ENCODE peak calls at places on chromosomes 3 and 15, in four cellular contexts. A is GM06990, T is cardiac fibroblast, Z is kidney epithelial cell. D is an unnamed sample.

GRCh38 chr3:108862865-108863798 is 40.5 kb downstream of the TRAT1 start:
- DNase-seq in T (peak), Z (peak), A (no peak), D (no peak)

GRCh38 chr3:111621535-111621934 is 26.4 kb upstream of the ZBED2 start:
- DNase-seq in T (no peak), A (no peak), Z (no peak), D (no peak)

GRCh38 chr3:47603332-47603731 is 24.7 kb upstream of the CSPG5 start:
- DNase-seq in A (no peak), T (no peak), Z (no peak), D (no peak)

GRCh38 chr3:15923640-15924405 is 126.0 kb upstream of the ANKRD28 start:
- DNase-seq in T (no peak), Z (no peak), A (no peak), D (no peak)

GRCh38 chr15:49606594-49606993 is 14.0 kb downstream of the FAM227B start:
- DNase-seq in T (no peak), Z (no peak), A (no peak), D (no peak)

GRCh38 chr3:73623996-73624362 is 762 bp downstream of the PDZRN3 start:
- DNase-seq in Z (no peak), A (no peak), T (peak), D (no peak)

GRCh38 chr3:33211444-33211843 is 7.2 kb downstream of the SUSD5 start:
- DNase-seq in T (peak), A (no peak), Z (peak), D (peak)

GRCh38 chr3:58833501-58833900 is 166.9 kb upstream of the FAM3D start:
- DNase-seq in T (peak), A (no peak), Z (no peak), D (no peak)

GRCh38 chr3:151423091-151423490 is 37.8 kb downstream of the IGSF10 start:
- DNase-seq in A (no peak), T (no peak), Z (no peak), D (no peak)

GRCh38 chr15:65095747-65096104 is 19.2 kb downstream of the KBTBD13 start:
- DNase-seq in A (no peak), Z (no peak), T (no peak), D (no peak)

GRCh38 chr15:60006203-60006782 is 2.2 kb downstream of the FOXB1 start:
- DNase-seq in Z (no peak), T (peak), A (no peak), D (no peak)

GRCh38 chr3:136811701-136812100 is 7.2 kb upstream of the SLC35G2 start:
- DNase-seq in A (no peak), T (no peak), Z (no peak), D (no peak)

GRCh38 chr3:138950701-138951100 is 3.7 kb downstream of the FOXL2NB start:
- DNase-seq in Z (no peak), A (no peak), T (no peak), D (no peak)

GRCh38 chr3:36244728-36245127 is 135.6 kb upstream of the STAC start:
- DNase-seq in A (no peak), Z (peak), T (no peak), D (peak)

GRCh38 chr3:26484140-26484539 is 138.4 kb upstream of the LRRC3B start:
- DNase-seq in T (no peak), Z (no peak), A (no peak), D (no peak)

GRCh38 chr3:132432639-132433038 is 15.3 kb downstream of the DNAJC13 start:
- DNase-seq in A (no peak), Z (peak), T (peak), D (no peak)

GRCh38 chr3:72520690-72521308 is 327.4 kb downstream of the SHQ1 start:
- DNase-seq in T (no peak), Z (peak), A (peak), D (no peak)

GRCh38 chr3:134769469-134769868 is 25.6 kb upstream of the EPHB1 start:
- DNase-seq in T (no peak), A (no peak), Z (no peak), D (no peak)

GRCh38 chr3:8509961-8510360 is 8.3 kb downstream of the LMCD1 start:
- DNase-seq in T (peak), A (no peak), Z (peak), D (no peak)

GRCh38 chr15:68228143-68228970 is 1.2 kb downstream of the CLN6 start:
- DNase-seq in T (no peak), A (no peak), Z (no peak), D (no peak)

GRCh38 chr3:132161608-132162007 is 126.8 kb upstream of the CPNE4 start:
- DNase-seq in T (peak), A (no peak), Z (no peak), D (no peak)

GRCh38 chr3:71210257-71211002 is 373.1 kb downstream of the FOXP1 start:
- DNase-seq in T (peak), Z (no peak), A (no peak), D (no peak)

GRCh38 chr3:58049143-58049785 is 41.0 kb downstream of the FLNB start:
- DNase-seq in A (no peak), Z (peak), T (peak), D (no peak)

GRCh38 chr15:47484119-47484518 is 233.2 kb upstream of the SEMA6D start:
- DNase-seq in Z (no peak), T (peak), A (no peak), D (no peak)

GRCh38 chr15:83114305-83114704 is 6.9 kb downstream of the TM6SF1 start:
- DNase-seq in Z (no peak), A (no peak), T (no peak), D (no peak)

GRCh38 chr3:9111349-9112265 is 137.8 kb downstream of the SRGAP3 start:
- DNase-seq in Z (no peak), A (no peak), T (peak), D (no peak)

GRCh38 chr3:189860296-189860695 is 229.1 kb downstream of the TP63 start:
- DNase-seq in A (no peak), Z (no peak), T (no peak), D (no peak)

GRCh38 chr3:179192542-179192941 is 44.4 kb downstream of the PIK3CA start:
- DNase-seq in Z (no peak), T (no peak), A (no peak), D (no peak)

GRCh38 chr3:49807427-49808114 is 4.5 kb downstream of the INKA1 start:
- DNase-seq in T (peak), A (peak), Z (no peak), D (no peak)

GRCh38 chr3:63279000-63279366 is 875 bp downstream of the SYNPR start:
- DNase-seq in T (no peak), Z (no peak), A (no peak), D (no peak)

GRCh38 chr15:61613729-61614128 is 384.6 kb upstream of the RORA start:
- DNase-seq in Z (no peak), T (no peak), A (no peak), D (no peak)

GRCh38 chr15:56207092-56207491 is 36.6 kb downstream of the RFX7 start:
- DNase-seq in T (no peak), A (no peak), Z (no peak), D (no peak)

GRCh38 chr15:56208185-56208584 is 35.5 kb downstream of the RFX7 start:
- DNase-seq in A (no peak), Z (no peak), T (no peak), D (no peak)

GRCh38 chr15:56205061-56205876 is 38.4 kb downstream of the RFX7 start:
- DNase-seq in A (no peak), T (peak), Z (no peak), D (no peak)

GRCh38 chr15:56208641-56209155 is 35.0 kb downstream of the RFX7 start:
- DNase-seq in Z (no peak), A (no peak), T (no peak), D (no peak)

GRCh38 chr15:56207711-56208110 is 36.0 kb downstream of the RFX7 start:
- DNase-seq in Z (peak), A (no peak), T (no peak), D (no peak)
- H3K4me3 ChIP-seq in Z (no peak), A (no peak), T (no peak), D (no peak)

DNA sequence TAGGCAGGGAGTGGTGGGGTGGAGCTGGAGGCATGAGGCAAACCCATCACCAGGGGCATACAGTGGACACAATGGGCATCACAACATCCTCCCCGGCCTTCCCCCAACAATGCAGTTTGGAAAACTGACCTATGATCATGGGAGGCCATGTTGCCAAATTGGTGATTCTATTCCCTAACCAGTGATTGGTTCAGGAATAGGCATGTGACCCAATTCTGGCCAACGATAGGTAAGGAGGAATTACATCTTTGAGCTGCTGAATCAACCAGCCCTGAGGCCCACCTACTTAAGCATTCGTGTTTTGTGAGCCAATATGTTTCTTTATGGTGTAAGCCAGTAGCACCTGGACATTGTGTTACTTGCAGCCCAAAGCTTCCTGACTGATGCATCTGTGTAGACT is 39.9 kb downstream of the LINGO1 start:
- DNase-seq in A (no peak), T (no peak), Z (no peak), D (no peak)
- TF ChIP-seq CTCF in A (no peak), T (no peak), Z (no peak), D (no peak)

GRCh38 chr15:43880406-43881184 is 53.8 kb downstream of the WDR76 start:
- DNase-seq in T (peak), Z (no peak), A (no peak), D (no peak)

GRCh38 chr15:43878466-43878865 is 51.7 kb downstream of the WDR76 start:
- DNase-seq in Z (no peak), T (no peak), A (no peak), D (no peak)

GRCh38 chr15:43876872-43877271 is 50.1 kb downstream of the WDR76 start:
- DNase-seq in Z (no peak), T (no peak), A (no peak), D (no peak)

GRCh38 chr15:43879386-43880355 is 52.9 kb downstream of the WDR76 start:
- DNase-seq in A (no peak), Z (no peak), T (peak), D (no peak)

DNA sequence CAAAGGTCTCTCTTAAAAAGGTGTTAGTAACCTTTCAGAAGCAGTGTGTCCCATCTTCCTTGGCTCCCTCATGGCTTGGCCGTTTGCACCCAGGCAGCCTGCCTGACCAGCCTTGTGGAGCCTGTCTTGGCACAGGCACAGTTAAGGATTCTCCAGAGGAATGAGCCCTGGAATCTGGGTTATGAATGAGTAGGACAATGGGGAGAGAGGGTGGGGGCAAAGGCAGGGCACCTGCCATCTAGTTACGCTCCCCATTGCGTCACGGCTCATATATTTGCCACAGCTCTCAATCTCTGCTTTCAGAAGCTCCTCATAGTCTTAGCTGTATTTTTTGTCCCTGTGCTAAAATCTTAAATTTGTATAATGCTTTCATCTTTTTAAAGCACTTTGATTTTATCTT is 50.6 kb downstream of the WDR76 start:
- DNase-seq in T (no peak), Z (no peak), A (no peak), D (no peak)
- H3K4me3 ChIP-seq in T (no peak), Z (no peak), A (no peak), D (no peak)

GRCh38 chr3:126365351-126366274 is 8.4 kb upstream of the KLF15 start:
- DNase-seq in T (no peak), Z (no peak), A (no peak), D (no peak)
- TF ChIP-seq CTCF in T (no peak), Z (no peak), A (no peak), D (no peak)

GRCh38 chr3:52636673-52637072 is 49.0 kb downstream of the PBRM1 start:
- DNase-seq in T (no peak), A (no peak), Z (no peak), D (no peak)
- H3K4me3 ChIP-seq in T (no peak), A (no peak), Z (no peak), D (no peak)

D was measured in AG04449.